ENCODE peak calls at places on chromosomes 13 and 19, in six cellular contexts. One of them, this sample, is unnamed.

GRCh38 chr13:34647379-34647778 is 294.7 kb upstream of the NBEA start:
- DNase-seq in cardiac muscle cell: no peak
- DNase-seq in Caco-2: no peak
- DNase-seq in NCI-H69: no peak
- DNase-seq in NCI-H524: no peak
- DNase-seq in ecto neural progenitor cell: no peak
- DNase-seq in this sample: no peak

GRCh38 chr19:1068111-1069001 is 1.4 kb downstream of the ARHGAP45 start:
- DNase-seq in cardiac muscle cell: no peak
- DNase-seq in Caco-2: no peak
- DNase-seq in NCI-H69: no peak
- DNase-seq in NCI-H524: no peak
- DNase-seq in ecto neural progenitor cell: no peak
- DNase-seq in this sample: no peak

GRCh38 chr13:35916186-35916585 is 215.0 kb downstream of the DCLK1 start:
- DNase-seq in cardiac muscle cell: no peak
- DNase-seq in Caco-2: no peak
- DNase-seq in NCI-H69: peak
- DNase-seq in NCI-H524: peak
- DNase-seq in ecto neural progenitor cell: no peak
- DNase-seq in this sample: no peak

GRCh38 chr13:98681017-98681416 is 71.5 kb downstream of the SLC15A1 start:
- DNase-seq in cardiac muscle cell: no peak
- DNase-seq in Caco-2: no peak
- DNase-seq in NCI-H69: peak
- DNase-seq in NCI-H524: no peak
- DNase-seq in ecto neural progenitor cell: no peak
- DNase-seq in this sample: peak

GRCh38 chr13:112755331-112755730 is 65.5 kb downstream of the ATP11A start:
- DNase-seq in cardiac muscle cell: no peak
- DNase-seq in Caco-2: no peak
- DNase-seq in NCI-H69: no peak
- DNase-seq in NCI-H524: no peak
- DNase-seq in ecto neural progenitor cell: no peak
- DNase-seq in this sample: no peak

GRCh38 chr13:27450921-27451461 is 627 bp upstream of the MTIF3 start:
- DNase-seq in cardiac muscle cell: peak
- DNase-seq in Caco-2: peak
- DNase-seq in NCI-H69: peak
- DNase-seq in NCI-H524: peak
- DNase-seq in ecto neural progenitor cell: peak
- DNase-seq in this sample: no peak

GRCh38 chr19:56145698-56146097 is 4.6 kb downstream of the ZNF444 start:
- DNase-seq in cardiac muscle cell: no peak
- DNase-seq in Caco-2: no peak
- DNase-seq in NCI-H69: no peak
- DNase-seq in NCI-H524: no peak
- DNase-seq in ecto neural progenitor cell: no peak
- DNase-seq in this sample: no peak

GRCh38 chr13:27044837-27045570 is 126.6 kb downstream of the USP12 start:
- DNase-seq in cardiac muscle cell: no peak
- DNase-seq in Caco-2: no peak
- DNase-seq in NCI-H69: no peak
- DNase-seq in NCI-H524: no peak
- DNase-seq in ecto neural progenitor cell: no peak
- DNase-seq in this sample: no peak

GRCh38 chr19:34539396-34539795 is 57.8 kb downstream of the WTIP start:
- DNase-seq in cardiac muscle cell: no peak
- DNase-seq in Caco-2: no peak
- DNase-seq in NCI-H69: peak
- DNase-seq in NCI-H524: no peak
- DNase-seq in ecto neural progenitor cell: no peak
- DNase-seq in this sample: no peak

GRCh38 chr13:114108141-114108761 is 24.2 kb downstream of the RASA3 start:
- DNase-seq in cardiac muscle cell: no peak
- DNase-seq in Caco-2: no peak
- DNase-seq in NCI-H69: no peak
- DNase-seq in NCI-H524: no peak
- DNase-seq in ecto neural progenitor cell: no peak
- DNase-seq in this sample: no peak

GRCh38 chr19:703329-703650 is 5.4 kb upstream of the PALM start:
- DNase-seq in cardiac muscle cell: no peak
- DNase-seq in Caco-2: no peak
- DNase-seq in NCI-H69: no peak
- DNase-seq in NCI-H524: no peak
- DNase-seq in ecto neural progenitor cell: no peak
- DNase-seq in this sample: no peak

GRCh38 chr13:112253631-112254030 is 122.5 kb upstream of the SPACA7 start:
- DNase-seq in cardiac muscle cell: no peak
- DNase-seq in Caco-2: no peak
- DNase-seq in NCI-H69: no peak
- DNase-seq in NCI-H524: no peak
- DNase-seq in ecto neural progenitor cell: peak
- DNase-seq in this sample: peak

GRCh38 chr19:1070576-1070930 is 3.6 kb downstream of the ARHGAP45 start:
- DNase-seq in cardiac muscle cell: no peak
- DNase-seq in Caco-2: no peak
- DNase-seq in NCI-H69: peak
- DNase-seq in NCI-H524: peak
- DNase-seq in ecto neural progenitor cell: no peak
- DNase-seq in this sample: no peak

GRCh38 chr13:43964698-43965097 is 85.0 kb downstream of the LACC1 start:
- DNase-seq in cardiac muscle cell: no peak
- DNase-seq in Caco-2: no peak
- DNase-seq in NCI-H69: no peak
- DNase-seq in NCI-H524: no peak
- DNase-seq in ecto neural progenitor cell: no peak
- DNase-seq in this sample: no peak

GRCh38 chr13:78606471-78607408 is 3.4 kb upstream of the POU4F1 start:
- DNase-seq in cardiac muscle cell: no peak
- DNase-seq in Caco-2: no peak
- DNase-seq in NCI-H69: peak
- DNase-seq in NCI-H524: peak
- DNase-seq in ecto neural progenitor cell: no peak
- DNase-seq in this sample: no peak

GRCh38 chr13:75365724-75366173 is 116.2 kb downstream of the TBC1D4 start:
- DNase-seq in cardiac muscle cell: no peak
- DNase-seq in Caco-2: no peak
- DNase-seq in NCI-H69: no peak
- DNase-seq in NCI-H524: no peak
- DNase-seq in ecto neural progenitor cell: no peak
- DNase-seq in this sample: no peak

GRCh38 chr13:95641961-95642621 is 2.4 kb downstream of the DZIP1 start:
- DNase-seq in cardiac muscle cell: peak
- DNase-seq in Caco-2: peak
- DNase-seq in NCI-H69: peak
- DNase-seq in NCI-H524: no peak
- DNase-seq in ecto neural progenitor cell: peak
- DNase-seq in this sample: no peak

GRCh38 chr13:113064534-113065405 is 40.8 kb upstream of the F7 start:
- DNase-seq in cardiac muscle cell: no peak
- DNase-seq in Caco-2: no peak
- DNase-seq in NCI-H69: no peak
- DNase-seq in NCI-H524: no peak
- DNase-seq in ecto neural progenitor cell: no peak
- DNase-seq in this sample: no peak

GRCh38 chr19:35872180-35872579 is 3.8 kb downstream of the APLP1 start:
- DNase-seq in cardiac muscle cell: no peak
- DNase-seq in Caco-2: no peak
- DNase-seq in NCI-H69: no peak
- DNase-seq in NCI-H524: no peak
- DNase-seq in ecto neural progenitor cell: no peak
- DNase-seq in this sample: no peak

GRCh38 chr19:13980340-13980739 is 25.8 kb downstream of the RFX1 start:
- DNase-seq in cardiac muscle cell: no peak
- DNase-seq in Caco-2: no peak
- DNase-seq in NCI-H69: no peak
- DNase-seq in NCI-H524: no peak
- DNase-seq in ecto neural progenitor cell: no peak
- DNase-seq in this sample: no peak

GRCh38 chr13:25874907-25875306 is 176.9 kb downstream of the SHISA2 start:
- DNase-seq in cardiac muscle cell: no peak
- DNase-seq in Caco-2: no peak
- DNase-seq in NCI-H69: no peak
- DNase-seq in NCI-H524: no peak
- DNase-seq in ecto neural progenitor cell: no peak
- DNase-seq in this sample: no peak

GRCh38 chr19:752652-753517 is 2.0 kb downstream of the MISP start:
- DNase-seq in cardiac muscle cell: no peak
- DNase-seq in Caco-2: peak
- DNase-seq in NCI-H69: peak
- DNase-seq in NCI-H524: no peak
- DNase-seq in ecto neural progenitor cell: no peak
- DNase-seq in this sample: peak

GRCh38 chr19:19040417-19040816 is 7.0 kb downstream of the ARMC6 start:
- DNase-seq in cardiac muscle cell: no peak
- DNase-seq in Caco-2: peak
- DNase-seq in NCI-H69: no peak
- DNase-seq in NCI-H524: no peak
- DNase-seq in ecto neural progenitor cell: no peak
- DNase-seq in this sample: no peak

GRCh38 chr19:43464089-43464775 is 1.2 kb downstream of the LYPD3 start:
- DNase-seq in cardiac muscle cell: peak
- DNase-seq in Caco-2: peak
- DNase-seq in NCI-H69: peak
- DNase-seq in NCI-H524: peak
- DNase-seq in ecto neural progenitor cell: peak
- DNase-seq in this sample: peak

GRCh38 chr13:48070942-48071341 is 24.0 kb downstream of the MED4 start:
- DNase-seq in cardiac muscle cell: no peak
- DNase-seq in Caco-2: no peak
- DNase-seq in NCI-H69: no peak
- DNase-seq in NCI-H524: no peak
- DNase-seq in ecto neural progenitor cell: no peak
- DNase-seq in this sample: no peak

GRCh38 chr13:72463561-72463960 is 263.9 kb downstream of the MZT1 start:
- DNase-seq in cardiac muscle cell: peak
- DNase-seq in Caco-2: no peak
- DNase-seq in NCI-H69: no peak
- DNase-seq in NCI-H524: no peak
- DNase-seq in ecto neural progenitor cell: no peak
- DNase-seq in this sample: no peak

GRCh38 chr19:6772028-6772865 is at the start of gene VAV1:
- DNase-seq in cardiac muscle cell: no peak
- DNase-seq in Caco-2: no peak
- DNase-seq in NCI-H69: no peak
- DNase-seq in NCI-H524: no peak
- DNase-seq in ecto neural progenitor cell: no peak
- DNase-seq in this sample: no peak

GRCh38 chr19:32720216-32720935 is 809 bp downstream of the TDRD12 start:
- DNase-seq in cardiac muscle cell: no peak
- DNase-seq in Caco-2: no peak
- DNase-seq in NCI-H69: no peak
- DNase-seq in NCI-H524: no peak
- DNase-seq in ecto neural progenitor cell: no peak
- DNase-seq in this sample: no peak

GRCh38 chr13:105598551-105598950 is 936.9 kb downstream of the EFNB2 start:
- DNase-seq in cardiac muscle cell: no peak
- DNase-seq in Caco-2: no peak
- DNase-seq in NCI-H69: no peak
- DNase-seq in NCI-H524: no peak
- DNase-seq in ecto neural progenitor cell: no peak
- DNase-seq in this sample: no peak

GRCh38 chr19:45615795-45616708 is 14.0 kb upstream of the GPR4 start:
- DNase-seq in cardiac muscle cell: peak
- DNase-seq in Caco-2: peak
- DNase-seq in NCI-H69: peak
- DNase-seq in NCI-H524: peak
- DNase-seq in ecto neural progenitor cell: peak
- DNase-seq in this sample: peak

GRCh38 chr13:20616059-20616797 is 49.3 kb downstream of the IFT88 start:
- DNase-seq in cardiac muscle cell: no peak
- DNase-seq in Caco-2: no peak
- DNase-seq in NCI-H69: no peak
- DNase-seq in NCI-H524: no peak
- DNase-seq in ecto neural progenitor cell: no peak
- DNase-seq in this sample: no peak

This sample was measured in osteocyte.